ENCODE peak calls at places on chromosomes 2 and 18, in five cellular contexts. One of them, this sample, is unnamed.

GRCh38 chr2:231297108-231297908 is 98.2 kb upstream of the B3GNT7 start:
- DNase-seq in tibial nerve: peak
- DNase-seq in fibroblast of lung: peak
- DNase-seq in GM23338: peak
- DNase-seq in WERI-Rb-1: peak
- DNase-seq in this sample: peak

GRCh38 chr18:56001576-56001975 is 413.6 kb upstream of the TCF4 start:
- DNase-seq in WERI-Rb-1: no peak
- DNase-seq in GM23338: peak
- DNase-seq in fibroblast of lung: no peak
- DNase-seq in tibial nerve: no peak
- DNase-seq in this sample: no peak

GRCh38 chr2:28437142-28437835 is 44.6 kb downstream of the FOSL2 start:
- DNase-seq in fibroblast of lung: no peak
- DNase-seq in GM23338: no peak
- DNase-seq in tibial nerve: no peak
- DNase-seq in WERI-Rb-1: no peak
- DNase-seq in this sample: no peak

GRCh38 chr2:205352593-205352992 is 329.7 kb upstream of the NRP2 start:
- DNase-seq in fibroblast of lung: peak
- DNase-seq in WERI-Rb-1: no peak
- DNase-seq in tibial nerve: no peak
- DNase-seq in GM23338: no peak
- DNase-seq in this sample: no peak

GRCh38 chr2:224261316-224261715 is 140.6 kb downstream of the FAM124B start:
- DNase-seq in fibroblast of lung: no peak
- DNase-seq in GM23338: no peak
- DNase-seq in WERI-Rb-1: no peak
- DNase-seq in tibial nerve: no peak
- DNase-seq in this sample: no peak

GRCh38 chr2:105510761-105511669 is 112.2 kb upstream of the FHL2 start:
- DNase-seq in GM23338: no peak
- DNase-seq in WERI-Rb-1: no peak
- DNase-seq in tibial nerve: no peak
- DNase-seq in fibroblast of lung: peak
- DNase-seq in this sample: no peak

GRCh38 chr2:137913169-137913568 is 51.1 kb upstream of the HNMT start:
- DNase-seq in fibroblast of lung: no peak
- DNase-seq in GM23338: no peak
- DNase-seq in WERI-Rb-1: no peak
- DNase-seq in tibial nerve: no peak
- DNase-seq in this sample: no peak

GRCh38 chr2:127165539-127165935 is 54.6 kb downstream of the CYP27C1 start:
- DNase-seq in fibroblast of lung: no peak
- DNase-seq in WERI-Rb-1: no peak
- DNase-seq in GM23338: no peak
- DNase-seq in tibial nerve: no peak
- DNase-seq in this sample: no peak

GRCh38 chr2:20065885-20066602 is 14.6 kb upstream of the LAPTM4A start:
- DNase-seq in fibroblast of lung: peak
- DNase-seq in WERI-Rb-1: no peak
- DNase-seq in GM23338: no peak
- DNase-seq in tibial nerve: peak
- DNase-seq in this sample: peak

GRCh38 chr2:135741043-135741394 is 636 bp upstream of the UBXN4 start:
- DNase-seq in tibial nerve: no peak
- DNase-seq in GM23338: no peak
- DNase-seq in fibroblast of lung: no peak
- DNase-seq in WERI-Rb-1: no peak
- DNase-seq in this sample: no peak

GRCh38 chr2:119760876-119761275 is 1.2 kb downstream of the PTPN4 start:
- DNase-seq in WERI-Rb-1: no peak
- DNase-seq in tibial nerve: no peak
- DNase-seq in GM23338: no peak
- DNase-seq in fibroblast of lung: peak
- DNase-seq in this sample: no peak

GRCh38 chr18:10113156-10114022 is 199.6 kb downstream of the VAPA start:
- DNase-seq in WERI-Rb-1: no peak
- DNase-seq in fibroblast of lung: peak
- DNase-seq in GM23338: no peak
- DNase-seq in tibial nerve: no peak
- DNase-seq in this sample: no peak

GRCh38 chr2:167686691-167687090 is 560.7 kb downstream of the STK39 start:
- DNase-seq in WERI-Rb-1: no peak
- DNase-seq in GM23338: no peak
- DNase-seq in fibroblast of lung: no peak
- DNase-seq in tibial nerve: no peak
- DNase-seq in this sample: no peak

GRCh38 chr18:5238371-5238758 is 41.3 kb upstream of the AKAIN1 start:
- DNase-seq in tibial nerve: peak
- DNase-seq in fibroblast of lung: no peak
- DNase-seq in WERI-Rb-1: peak
- DNase-seq in GM23338: peak
- DNase-seq in this sample: no peak

GRCh38 chr2:230748087-230748486 is 35.4 kb downstream of the CAB39 start:
- DNase-seq in tibial nerve: no peak
- DNase-seq in GM23338: no peak
- DNase-seq in fibroblast of lung: no peak
- DNase-seq in WERI-Rb-1: no peak
- DNase-seq in this sample: no peak

GRCh38 chr18:13137041-13137938 is 81.3 kb upstream of the LDLRAD4 start:
- DNase-seq in tibial nerve: no peak
- DNase-seq in GM23338: peak
- DNase-seq in WERI-Rb-1: no peak
- DNase-seq in fibroblast of lung: no peak
- DNase-seq in this sample: peak

GRCh38 chr2:168314236-168314635 is 66.8 kb upstream of the STK39 start:
- DNase-seq in GM23338: no peak
- DNase-seq in fibroblast of lung: no peak
- DNase-seq in tibial nerve: no peak
- DNase-seq in WERI-Rb-1: no peak
- DNase-seq in this sample: no peak

GRCh38 chr2:41782306-41783158 is 265.3 kb upstream of the PKDCC start:
- DNase-seq in WERI-Rb-1: peak
- DNase-seq in fibroblast of lung: peak
- DNase-seq in GM23338: peak
- DNase-seq in tibial nerve: peak
- DNase-seq in this sample: no peak

GRCh38 chr18:26322892-26323653 is 96.8 kb downstream of the TAF4B start:
- DNase-seq in GM23338: no peak
- DNase-seq in tibial nerve: no peak
- DNase-seq in fibroblast of lung: peak
- DNase-seq in WERI-Rb-1: no peak
- DNase-seq in this sample: no peak

GRCh38 chr2:190837991-190838390 is 42.6 kb upstream of the GLS start:
- DNase-seq in WERI-Rb-1: no peak
- DNase-seq in GM23338: no peak
- DNase-seq in tibial nerve: no peak
- DNase-seq in fibroblast of lung: peak
- DNase-seq in this sample: no peak

GRCh38 chr2:160210599-160211138 is 10.6 kb upstream of the ITGB6 start:
- DNase-seq in fibroblast of lung: no peak
- DNase-seq in GM23338: peak
- DNase-seq in WERI-Rb-1: peak
- DNase-seq in tibial nerve: peak
- DNase-seq in this sample: peak

GRCh38 chr2:46719499-46719898 is 196.1 kb downstream of the MCFD2 start:
- DNase-seq in WERI-Rb-1: no peak
- DNase-seq in tibial nerve: no peak
- DNase-seq in fibroblast of lung: peak
- DNase-seq in GM23338: no peak
- DNase-seq in this sample: no peak

GRCh38 chr18:22936515-22936914 is 3.4 kb downstream of the RBBP8 start:
- DNase-seq in tibial nerve: no peak
- DNase-seq in fibroblast of lung: no peak
- DNase-seq in WERI-Rb-1: no peak
- DNase-seq in GM23338: no peak
- DNase-seq in this sample: no peak

GRCh38 chr18:22933958-22934423 is 863 bp downstream of the RBBP8 start:
- DNase-seq in WERI-Rb-1: no peak
- DNase-seq in fibroblast of lung: no peak
- DNase-seq in GM23338: no peak
- DNase-seq in tibial nerve: no peak
- DNase-seq in this sample: no peak

GRCh38 chr18:22935431-22935830 is 2.3 kb downstream of the RBBP8 start:
- DNase-seq in tibial nerve: no peak
- DNase-seq in WERI-Rb-1: no peak
- DNase-seq in GM23338: peak
- DNase-seq in fibroblast of lung: no peak
- DNase-seq in this sample: no peak

GRCh38 chr18:22933206-22933957 is at the start of gene RBBP8:
- DNase-seq in GM23338: peak
- DNase-seq in fibroblast of lung: peak
- DNase-seq in tibial nerve: peak
- DNase-seq in WERI-Rb-1: peak
- DNase-seq in this sample: peak

DNA sequence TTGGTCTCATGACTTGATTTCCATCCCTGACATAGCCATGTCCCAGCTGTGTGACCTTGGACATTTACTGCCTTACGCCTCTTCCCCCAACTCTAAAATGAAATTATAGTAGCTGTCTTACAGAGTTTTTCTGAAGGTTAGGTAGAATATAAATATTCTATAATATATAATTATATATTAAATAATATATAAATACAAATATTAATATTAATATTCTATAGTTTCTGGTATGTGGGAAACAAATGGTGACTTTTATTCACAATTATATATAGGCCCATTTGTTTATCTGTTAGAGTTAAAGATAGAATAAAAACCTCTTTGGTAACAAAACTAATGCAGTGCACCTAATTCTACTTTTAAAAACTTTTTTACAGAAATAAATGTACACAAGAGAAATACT is 1.7 kb downstream of the RBBP8 start:
- DNase-seq in WERI-Rb-1: no peak
- DNase-seq in GM23338: no peak
- DNase-seq in tibial nerve: no peak
- DNase-seq in fibroblast of lung: no peak
- DNase-seq in this sample: no peak
- H3K4me3 ChIP-seq in WERI-Rb-1: peak
- H3K4me3 ChIP-seq in GM23338: peak
- H3K4me3 ChIP-seq in tibial nerve: no peak
- H3K4me3 ChIP-seq in fibroblast of lung: no peak
- H3K4me3 ChIP-seq in this sample: no peak

GRCh38 chr2:222813177-222813843 is 47.5 kb upstream of the ACSL3 start:
- DNase-seq in tibial nerve: no peak
- DNase-seq in fibroblast of lung: no peak
- DNase-seq in GM23338: no peak
- DNase-seq in WERI-Rb-1: no peak
- DNase-seq in this sample: peak
- H3K27ac ChIP-seq in tibial nerve: no peak
- H3K27ac ChIP-seq in fibroblast of lung: no peak
- H3K27ac ChIP-seq in GM23338: no peak
- H3K27ac ChIP-seq in WERI-Rb-1: no peak
- H3K27ac ChIP-seq in this sample: no peak

DNA sequence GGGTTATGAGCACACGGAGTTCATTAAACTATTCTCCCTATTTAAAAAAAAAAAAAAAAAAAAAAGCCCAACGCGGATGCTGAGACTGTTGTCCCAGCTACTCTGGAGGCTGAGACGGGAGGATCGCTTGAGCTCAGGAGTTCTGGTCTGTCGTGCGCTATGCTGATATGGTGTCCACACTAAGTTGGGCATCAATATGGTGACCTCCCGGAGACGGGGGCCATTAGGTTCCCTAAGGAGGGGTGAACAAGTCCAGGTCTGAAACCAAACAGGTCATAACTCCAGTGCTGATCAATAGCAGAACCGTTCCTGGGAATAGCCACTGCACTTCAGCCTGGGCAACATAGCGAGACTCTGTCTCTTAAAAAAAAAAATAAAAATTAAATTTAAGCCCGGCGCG is 12.9 kb upstream of the ANKRD53 start:
- DNase-seq in WERI-Rb-1: no peak
- DNase-seq in fibroblast of lung: no peak
- DNase-seq in GM23338: no peak
- DNase-seq in tibial nerve: no peak
- DNase-seq in this sample: no peak
- H3K4me3 ChIP-seq in WERI-Rb-1: peak
- H3K4me3 ChIP-seq in fibroblast of lung: peak
- H3K4me3 ChIP-seq in GM23338: peak
- H3K4me3 ChIP-seq in tibial nerve: peak
- H3K4me3 ChIP-seq in this sample: peak

GRCh38 chr2:193480187-193480586 is 1285.5 kb upstream of the TMEFF2 start:
- DNase-seq in tibial nerve: no peak
- DNase-seq in fibroblast of lung: no peak
- DNase-seq in WERI-Rb-1: no peak
- DNase-seq in GM23338: peak
- DNase-seq in this sample: no peak

GRCh38 chr2:193475038-193475437 is 1280.3 kb upstream of the TMEFF2 start:
- DNase-seq in tibial nerve: no peak
- DNase-seq in WERI-Rb-1: no peak
- DNase-seq in GM23338: no peak
- DNase-seq in fibroblast of lung: no peak
- DNase-seq in this sample: no peak

GRCh38 chr2:193476171-193476800 is 1281.6 kb upstream of the TMEFF2 start:
- DNase-seq in WERI-Rb-1: no peak
- DNase-seq in GM23338: no peak
- DNase-seq in fibroblast of lung: no peak
- DNase-seq in tibial nerve: no peak
- DNase-seq in this sample: no peak
- H3K27ac ChIP-seq in WERI-Rb-1: no peak
- H3K27ac ChIP-seq in GM23338: no peak
- H3K27ac ChIP-seq in fibroblast of lung: no peak
- H3K27ac ChIP-seq in tibial nerve: no peak
- H3K27ac ChIP-seq in this sample: no peak

DNA sequence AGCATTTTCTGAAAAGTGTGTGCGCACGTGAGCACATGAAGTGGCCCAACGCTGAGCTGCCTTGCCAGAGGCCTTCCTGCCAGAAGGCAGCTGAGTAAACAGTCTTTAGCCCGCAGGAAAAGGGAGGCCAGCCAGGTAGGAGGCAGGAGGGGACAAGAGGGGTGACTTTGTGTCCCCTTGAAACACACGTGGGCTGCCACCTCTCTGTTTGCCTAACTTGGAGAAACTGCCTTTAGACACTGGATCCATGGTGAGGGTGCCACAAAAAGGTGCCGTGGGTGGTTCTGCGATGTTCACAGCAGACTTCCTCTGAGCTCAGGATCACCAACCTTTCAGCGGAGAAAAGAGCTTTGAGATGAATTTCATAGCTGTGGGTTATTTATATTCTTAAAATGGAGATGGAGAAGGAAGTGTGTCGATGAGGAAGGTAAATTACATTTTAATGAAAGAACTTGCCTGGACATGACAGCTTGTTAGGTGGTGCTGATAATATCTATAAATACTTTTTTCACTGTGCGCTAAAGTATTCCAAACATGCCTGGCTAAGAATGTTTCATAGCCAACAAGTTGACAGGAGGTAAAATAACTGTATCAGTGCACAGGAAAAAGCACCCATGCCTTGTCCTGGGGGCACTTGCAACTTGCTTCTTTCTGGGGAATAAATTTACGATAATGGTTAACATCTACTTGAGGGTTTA is 36.6 kb upstream of the ASB1 start:
- DNase-seq in GM23338: no peak
- DNase-seq in WERI-Rb-1: no peak
- DNase-seq in tibial nerve: peak
- DNase-seq in fibroblast of lung: peak
- DNase-seq in this sample: no peak
- H3K4me3 ChIP-seq in GM23338: no peak
- H3K4me3 ChIP-seq in WERI-Rb-1: no peak
- H3K4me3 ChIP-seq in tibial nerve: no peak
- H3K4me3 ChIP-seq in fibroblast of lung: no peak
- H3K4me3 ChIP-seq in this sample: no peak

GRCh38 chr2:51971136-51971535 is 939.2 kb upstream of the NRXN1 start:
- DNase-seq in fibroblast of lung: peak
- DNase-seq in GM23338: no peak
- DNase-seq in tibial nerve: no peak
- DNase-seq in WERI-Rb-1: no peak
- DNase-seq in this sample: no peak
- H3K27ac ChIP-seq in fibroblast of lung: no peak
- H3K27ac ChIP-seq in GM23338: no peak
- H3K27ac ChIP-seq in tibial nerve: no peak
- H3K27ac ChIP-seq in WERI-Rb-1: no peak
- H3K27ac ChIP-seq in this sample: no peak